ENCODE peak calls at places on chromosomes 13 and 19, in ten cellular contexts. X is stomach, C is cardiac muscle cell, R is A549, F is lower leg skin, B is upper lobe of left lung, G is AG04449, Z is H1, O is fibroblast of lung, U is fibroblast of the aortic adventitia. P is an unnamed sample.

GRCh38 chr13:48151343-48151742 is 56.4 kb upstream of the MED4 start:
- DNase-seq in X (no peak), C (no peak), R (no peak), F (no peak), B (no peak), G (no peak), Z (no peak), O (no peak), U (no peak), P (no peak)

GRCh38 chr13:27966641-27967202 is 2.4 kb downstream of the CDX2 start:
- DNase-seq in X (peak; percentile 24), C (no peak), R (no peak), F (no peak), B (no peak), G (no peak), Z (peak; percentile 80), O (no peak), U (no peak), P (no peak)

GRCh38 chr13:111241006-111241755 is 79.3 kb upstream of the TEX29 start:
- DNase-seq in X (no peak), C (no peak), R (no peak), F (no peak), B (peak; percentile 43), G (no peak), Z (peak; percentile 45), O (no peak), U (no peak), P (no peak)

GRCh38 chr13:29952245-29952644 is 101.8 kb upstream of the UBL3 start:
- DNase-seq in X (no peak), C (peak; percentile 8), R (no peak), F (no peak), B (no peak), G (no peak), Z (no peak), O (no peak), U (no peak), P (no peak)

GRCh38 chr19:52171321-52172169 is at the start of gene ZNF836:
- DNase-seq in X (peak; percentile 92), C (peak; percentile 81), R (peak; percentile 54), F (peak; percentile 89), B (peak; percentile 94), G (no peak), Z (peak; percentile 94), O (peak; percentile 77), U (peak; percentile 69), P (peak; percentile 74)

GRCh38 chr13:44439615-44440014 is 66.0 kb downstream of the SERP2 start:
- DNase-seq in X (no peak), C (no peak), R (no peak), F (no peak), B (no peak), G (no peak), Z (no peak), O (no peak), U (no peak), P (no peak)

GRCh38 chr19:33374406-33374703 is 846 bp downstream of the CEBPG start:
- DNase-seq in X (no peak), C (no peak), R (no peak), F (no peak), B (peak; percentile 10), G (no peak), Z (no peak), O (peak; percentile 42), U (peak; percentile 53), P (peak; percentile 47)

GRCh38 chr19:47487551-47488515 is 3.8 kb upstream of the KPTN start:
- DNase-seq in X (no peak), C (no peak), R (no peak), F (no peak), B (no peak), G (no peak), Z (no peak), O (no peak), U (no peak), P (no peak)

GRCh38 chr19:7916137-7916907 is 1.7 kb downstream of the TGFBR3L start:
- DNase-seq in X (peak; percentile 42), C (no peak), R (no peak), F (no peak), B (peak; percentile 93), G (no peak), Z (peak; percentile 80), O (no peak), U (no peak), P (no peak)

GRCh38 chr19:7914598-7915045 is at the start of gene TGFBR3L:
- DNase-seq in X (no peak), C (no peak), R (no peak), F (no peak), B (peak; percentile 69), G (no peak), Z (no peak), O (no peak), U (no peak), P (no peak)

GRCh38 chr19:7914099-7914498 is 531 bp upstream of the TGFBR3L start:
- DNase-seq in X (no peak), C (no peak), R (no peak), F (no peak), B (no peak), G (no peak), Z (no peak), O (no peak), U (no peak), P (no peak)

GRCh38 chr19:7916908-7917291 is 2.3 kb downstream of the TGFBR3L start:
- DNase-seq in X (no peak), C (no peak), R (no peak), F (no peak), B (no peak), G (no peak), Z (no peak), O (no peak), U (no peak), P (no peak)

DNA sequence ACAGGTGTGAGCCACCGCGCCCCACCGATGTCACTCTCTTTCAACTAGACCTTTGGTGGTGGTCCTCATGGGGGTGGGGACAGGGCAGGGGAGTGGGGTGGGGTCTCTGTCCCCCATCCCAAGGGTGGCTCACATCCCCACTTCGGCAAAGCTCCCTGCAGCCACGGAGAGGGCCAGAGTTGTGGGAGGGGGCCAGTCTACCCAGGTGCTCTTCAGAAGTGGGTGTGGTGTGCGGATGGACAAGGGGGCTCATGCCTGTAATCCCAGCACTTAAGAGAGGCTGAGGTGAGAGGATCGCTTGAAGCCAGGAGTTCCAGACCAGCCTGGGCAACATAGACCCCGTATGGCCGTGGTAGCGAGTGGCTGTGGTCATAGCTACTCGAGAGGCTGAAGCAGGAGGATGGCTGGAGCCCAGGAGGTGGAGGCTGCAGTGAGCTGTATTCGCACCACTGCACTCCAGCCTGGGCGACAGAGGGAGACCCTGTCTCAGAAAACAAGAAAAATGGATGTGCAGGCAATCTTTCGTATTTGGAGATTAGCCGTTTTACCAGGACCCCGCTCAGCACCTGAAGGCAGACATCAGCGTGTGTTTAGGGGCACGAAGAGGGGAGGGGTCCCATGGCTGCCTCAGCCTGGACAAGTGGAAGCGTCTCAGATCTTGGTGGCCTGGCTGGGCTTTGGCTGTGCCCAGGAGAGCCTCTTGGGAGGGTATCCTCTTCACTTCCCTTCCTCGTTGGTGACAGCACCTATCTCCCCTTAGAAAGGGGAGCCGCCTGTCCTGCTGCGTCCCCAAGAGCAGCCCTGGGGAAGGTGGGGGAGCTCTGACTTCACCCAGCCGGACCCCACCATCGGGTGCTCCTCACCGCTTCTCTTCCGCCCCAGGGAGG is 863 bp downstream of the TGFBR3L start:
- DNase-seq in X (no peak), C (no peak), R (no peak), F (no peak), B (peak; percentile 15), G (no peak), Z (no peak), O (no peak), U (no peak), P (no peak)
- H3K4me3 ChIP-seq in X (no peak overlapping the region), C (peak overlapping the region; percentile 29), R (no peak overlapping the region), F (no peak overlapping the region), B (peak overlapping the region; percentile 38), G (peak overlapping the region; percentile 45), Z (peak overlapping the region; percentile 38), O (peak overlapping the region; percentile 26), U (no peak overlapping the region), P (no peak overlapping the region)

GRCh38 chr19:49891393-49891792 is 5.3 kb downstream of the IL4I1 start:
- DNase-seq in X (no peak), C (no peak), R (no peak), F (no peak), B (peak; percentile 56), G (no peak), Z (no peak), O (no peak), U (no peak), P (no peak)

GRCh38 chr19:49892716-49893115 is 4.0 kb downstream of the IL4I1 start:
- DNase-seq in X (no peak), C (no peak), R (no peak), F (no peak), B (no peak), G (no peak), Z (no peak), O (no peak), U (no peak), P (no peak)

GRCh38 chr19:49889038-49889686 is 7.5 kb downstream of the IL4I1 start:
- DNase-seq in X (no peak), C (no peak), R (no peak), F (no peak), B (no peak), G (no peak), Z (no peak), O (no peak), U (no peak), P (no peak)

GRCh38 chr19:49889687-49890348 is 6.9 kb downstream of the IL4I1 start:
- DNase-seq in X (peak; percentile 77), C (peak; percentile 85), R (peak; percentile 61), F (no peak), B (peak; percentile 96), G (no peak), Z (peak; percentile 94), O (peak; percentile 71), U (peak; percentile 63), P (peak; percentile 78)

DNA sequence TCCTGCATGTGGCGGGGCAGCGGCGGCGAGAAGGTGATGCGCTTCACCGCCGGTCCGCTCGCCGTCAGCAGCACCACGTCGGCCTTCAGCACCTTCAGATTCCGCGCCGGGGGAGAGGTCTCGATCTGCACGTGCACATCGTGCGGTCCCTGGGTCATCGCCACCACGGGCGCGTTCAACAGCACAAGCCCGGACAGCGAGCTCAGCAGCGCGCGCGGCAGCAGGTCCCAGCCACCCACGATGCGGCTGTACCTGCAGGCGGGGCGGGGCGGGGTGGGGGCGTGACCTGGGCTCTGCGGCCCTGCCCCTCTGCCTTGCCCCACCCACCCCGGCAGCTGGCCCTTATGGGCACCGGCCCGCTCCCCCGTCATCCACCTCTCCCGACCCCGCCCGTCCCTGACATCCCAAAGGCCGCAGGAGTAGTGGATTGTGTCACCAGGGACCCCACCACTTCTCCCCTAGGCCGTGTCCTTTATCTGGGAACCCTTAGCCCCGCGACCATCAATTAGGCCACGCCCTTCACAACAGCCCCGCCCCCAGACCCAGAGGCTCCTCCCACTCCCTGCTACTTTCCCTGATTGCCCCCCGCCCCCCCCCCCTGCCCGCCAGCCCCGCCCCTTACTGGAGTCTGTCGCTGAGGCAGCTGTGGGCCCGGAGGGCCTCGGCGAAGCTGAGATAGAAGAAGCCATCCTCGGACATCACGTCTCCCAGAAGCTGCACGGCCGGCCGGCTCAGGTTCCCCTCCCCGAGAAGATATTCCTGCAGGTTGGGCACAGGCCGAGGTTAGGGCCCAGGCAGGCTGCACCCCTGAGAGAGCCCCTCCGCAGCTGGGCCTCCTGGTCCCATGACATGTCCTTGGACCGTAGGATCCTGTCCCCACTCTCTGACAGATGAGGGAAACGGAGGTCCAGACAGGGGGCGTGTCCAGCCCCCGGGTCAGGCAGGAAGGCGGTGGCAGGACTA is 6.1 kb downstream of the IL4I1 start:
- DNase-seq in X (peak; percentile 57), C (no peak), R (peak; percentile 62), F (no peak), B (peak; percentile 91), G (no peak), Z (peak; percentile 95), O (no peak), U (no peak), P (no peak)
- TF ChIP-seq CTCF in X (no peak), C (peak; percentile 28), R (peak; percentile 34), F (no peak), B (no peak), G (no peak), Z (peak; percentile 3), O (no peak), U (no peak), P (no peak)

DNA sequence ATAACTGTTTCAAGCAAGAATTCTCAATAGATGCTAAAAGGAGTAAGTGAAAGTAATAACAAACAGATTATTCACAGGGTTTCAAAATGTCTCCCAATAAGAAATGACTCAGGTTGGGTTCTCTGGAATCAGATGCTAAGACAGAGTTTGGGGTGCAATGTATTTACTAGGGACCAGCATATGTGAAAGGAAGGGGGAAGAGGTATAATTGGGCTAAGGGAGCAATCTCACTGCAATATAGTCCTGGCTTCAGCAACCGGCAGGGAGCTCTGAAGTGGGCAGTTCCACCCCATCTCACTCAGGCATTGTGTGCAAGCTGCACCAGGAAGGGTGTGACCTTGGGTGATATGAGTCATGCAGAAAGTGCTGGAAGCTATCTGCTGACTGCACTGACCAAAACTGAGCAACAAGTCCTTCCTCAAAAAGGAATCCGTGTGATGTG is 23.4 kb downstream of the ZDHHC20 start:
- DNase-seq in X (peak; percentile 68), C (peak; percentile 79), R (peak; percentile 22), F (peak; percentile 79), B (no peak), G (peak; percentile 31), Z (no peak), O (peak; percentile 85), U (peak; percentile 91), P (peak; percentile 87)
- H3K4me3 ChIP-seq in X (no peak overlapping the region), C (no peak overlapping the region), R (no peak overlapping the region), F (no peak overlapping the region), B (no peak overlapping the region), G (no peak overlapping the region), Z (no peak overlapping the region), O (no peak overlapping the region), U (peak overlapping the region; percentile 49), P (peak overlapping the region; percentile 34)

GRCh38 chr19:55640043-55640576 is 692 bp upstream of the ZNF580 start:
- DNase-seq in X (peak; percentile 71), C (peak; percentile 79), R (no peak), F (no peak), B (peak; percentile 95), G (no peak), Z (no peak), O (peak; percentile 75), U (peak; percentile 63), P (peak; percentile 83)
- TF ChIP-seq CTCF in X (no peak), C (peak; percentile 49), R (no peak), F (no peak), B (peak; percentile 75), G (peak; percentile 71), Z (peak; percentile 3), O (peak; percentile 40), U (peak; percentile 42), P (peak; percentile 61)

P was measured in choroid plexus epithelial cell.